ENCODE peak calls at places on chromosomes 16 and 17, in nine cellular contexts. Q is Peyer's patch, S is IMR-90, D is spleen, P is GM23338, X is ascending aorta, M is BJ, I is cardiac fibroblast, H is esophagus squamous epithelium. R is an unnamed sample.

GRCh38 chr17:34252138-34252889 is 2.8 kb upstream of the CCL2 start:
- DNase-seq in Q (peak; percentile 70), S (peak; percentile 95), D (peak; percentile 82), P (peak; percentile 22), X (peak; percentile 62), M (peak; percentile 81), I (peak; percentile 94), H (no peak), R (peak; percentile 85)

GRCh38 chr16:75792781-75793180 is 66.5 kb upstream of the CPHXL start:
- DNase-seq in Q (no peak), S (no peak), D (no peak), P (no peak), X (no peak), M (no peak), I (no peak), H (no peak), R (peak; percentile 3)

GRCh38 chr17:15648384-15648783 is 28.9 kb upstream of the FBXW10B start:
- DNase-seq in Q (no peak), S (no peak), D (no peak), P (no peak), X (no peak), M (no peak), I (no peak), H (no peak), R (no peak)

GRCh38 chr17:49914096-49914490 is 54.9 kb upstream of the DLX4 start:
- DNase-seq in Q (no peak), S (no peak), D (no peak), P (no peak), X (no peak), M (no peak), I (no peak), H (no peak), R (no peak)

GRCh38 chr17:38982858-38983746 is 15.9 kb upstream of the FBXO47 start:
- DNase-seq in Q (no peak), S (peak; percentile 75), D (no peak), P (peak; percentile 89), X (no peak), M (no peak), I (peak; percentile 84), H (no peak), R (peak; percentile 73)

GRCh38 chr16:9048302-9048700 is 43.1 kb upstream of the HAPSTR1 start:
- DNase-seq in Q (no peak), S (peak; percentile 34), D (no peak), P (no peak), X (no peak), M (no peak), I (peak; percentile 59), H (no peak), R (no peak)

GRCh38 chr16:87581867-87582220 is 20.5 kb upstream of the JPH3 start:
- DNase-seq in Q (no peak), S (peak; percentile 98), D (peak; percentile 45), P (no peak), X (peak; percentile 75), M (peak; percentile 78), I (peak; percentile 98), H (peak; percentile 7), R (peak; percentile 96)

GRCh38 chr16:81480856-81481821 is 36.5 kb downstream of the CMIP start:
- DNase-seq in Q (no peak), S (peak; percentile 22), D (peak; percentile 93), P (no peak), X (peak; percentile 49), M (no peak), I (peak; percentile 60), H (peak; percentile 38), R (peak; percentile 18)

GRCh38 chr17:7631398-7632380 is 1.8 kb downstream of the SHBG start:
- DNase-seq in Q (no peak), S (no peak), D (no peak), P (no peak), X (no peak), M (no peak), I (no peak), H (no peak), R (no peak)

GRCh38 chr17:29241015-29241963 is 5.4 kb upstream of the CRYBA1 start:
- DNase-seq in Q (no peak), S (peak; percentile 98), D (no peak), P (peak; percentile 58), X (peak; percentile 68), M (peak; percentile 90), I (peak; percentile 98), H (no peak), R (peak; percentile 97)

GRCh38 chr17:63847525-63848249 is 5.2 kb upstream of the SMARCD2 start:
- DNase-seq in Q (no peak), S (no peak), D (peak; percentile 42), P (no peak), X (no peak), M (no peak), I (no peak), H (no peak), R (no peak)

GRCh38 chr16:48611329-48612137 is 1.6 kb upstream of the N4BP1 start:
- DNase-seq in Q (peak; percentile 65), S (no peak), D (peak; percentile 93), P (peak; percentile 52), X (no peak), M (no peak), I (no peak), H (no peak), R (no peak)

GRCh38 chr17:1111599-1112443 is 68.0 kb downstream of the ABR start:
- DNase-seq in Q (no peak), S (no peak), D (no peak), P (no peak), X (no peak), M (no peak), I (no peak), H (no peak), R (no peak)

GRCh38 chr16:49453983-49454382 is 80.4 kb downstream of the C16orf78 start:
- DNase-seq in Q (no peak), S (no peak), D (peak; percentile 33), P (no peak), X (no peak), M (no peak), I (no peak), H (no peak), R (no peak)

GRCh38 chr17:3818786-3819185 is 17.8 kb upstream of the ITGAE start:
- DNase-seq in Q (no peak), S (no peak), D (no peak), P (no peak), X (no peak), M (no peak), I (peak; percentile 37), H (no peak), R (no peak)

GRCh38 chr17:48543854-48544355 is 1.0 kb downstream of the HOXB2 start:
- DNase-seq in Q (no peak), S (no peak), D (no peak), P (no peak), X (no peak), M (no peak), I (no peak), H (no peak), R (no peak)

GRCh38 chr16:7545251-7545650 is 212.6 kb downstream of the RBFOX1 start:
- DNase-seq in Q (no peak), S (no peak), D (no peak), P (no peak), X (no peak), M (no peak), I (no peak), H (no peak), R (no peak)

GRCh38 chr17:36824678-36825091 is 112.6 kb upstream of the LHX1 start:
- DNase-seq in Q (no peak), S (no peak), D (peak; percentile 53), P (no peak), X (no peak), M (no peak), I (peak; percentile 39), H (no peak), R (no peak)

GRCh38 chr17:5793157-5793556 is 208.8 kb upstream of the NLRP1 start:
- DNase-seq in Q (no peak), S (no peak), D (no peak), P (no peak), X (no peak), M (no peak), I (no peak), H (no peak), R (no peak)
- TF ChIP-seq CTCF in Q (no peak), S (peak; percentile 5), D (no peak), P (peak; percentile 52), X (no peak), M (peak; percentile 31), I (peak; percentile 34), H (no peak), R (no peak)

GRCh38 chr16:88734361-88734728 is 28.0 kb downstream of the CTU2 start:
- DNase-seq in Q (no peak), S (no peak), D (no peak), P (no peak), X (no peak), M (no peak), I (no peak), H (no peak), R (no peak)
- H3K4me3 ChIP-seq in Q (no peak overlapping the region), S (no peak overlapping the region), D (no peak overlapping the region), P (no peak overlapping the region), X (no peak overlapping the region), M (no peak overlapping the region), I (no peak overlapping the region), H (no peak overlapping the region), R (no peak overlapping the region)

GRCh38 chr16:62208934-62209333 is 172.7 kb upstream of the CDH8 start:
- DNase-seq in Q (no peak), S (no peak), D (no peak), P (no peak), X (no peak), M (no peak), I (no peak), H (no peak), R (no peak)

GRCh38 chr16:62213763-62214162 is 177.5 kb upstream of the CDH8 start:
- DNase-seq in Q (no peak), S (no peak), D (no peak), P (peak; percentile 77), X (no peak), M (no peak), I (no peak), H (no peak), R (no peak)
- TF ChIP-seq CTCF in Q (no peak), S (no peak), D (no peak), P (peak; percentile 70), X (no peak), M (no peak), I (no peak), H (no peak), R (no peak)

GRCh38 chr17:9330140-9330902 is 245.3 kb downstream of the STX8 start:
- DNase-seq in Q (no peak), S (no peak), D (no peak), P (peak; percentile 58), X (no peak), M (no peak), I (no peak), H (no peak), R (no peak)

GRCh38 chr17:9329251-9329921 is 246.2 kb downstream of the STX8 start:
- DNase-seq in Q (no peak), S (no peak), D (no peak), P (no peak), X (no peak), M (no peak), I (no peak), H (no peak), R (no peak)

GRCh38 chr17:9332164-9332527 is 243.5 kb downstream of the STX8 start:
- DNase-seq in Q (no peak), S (no peak), D (no peak), P (no peak), X (no peak), M (no peak), I (no peak), H (no peak), R (peak; percentile 49)

GRCh38 chr17:9331512-9332163 is 244.0 kb downstream of the STX8 start:
- DNase-seq in Q (no peak), S (no peak), D (no peak), P (no peak), X (no peak), M (no peak), I (no peak), H (no peak), R (no peak)

GRCh38 chr17:9330903-9331272 is 244.7 kb downstream of the STX8 start:
- DNase-seq in Q (no peak), S (no peak), D (no peak), P (peak; percentile 17), X (no peak), M (no peak), I (no peak), H (no peak), R (no peak)
- H3K4me3 ChIP-seq in Q (no peak overlapping the region), S (no peak overlapping the region), D (no peak overlapping the region), P (peak overlapping the region; percentile 22), X (no peak overlapping the region), M (no peak overlapping the region), I (no peak overlapping the region), H (no peak overlapping the region), R (no peak overlapping the region)